ENCODE peak calls at places on chromosomes 2 and 18, in five cellular contexts. P is K562, G is HepG2, J is A549, S is IMR-90. D is an unnamed sample.

GRCh38 chr2:190119948-190120347 is 57.4 kb upstream of the MSTN start:
- DNase-seq in J (no peak), G (no peak), S (no peak), P (no peak), D (no peak)

GRCh38 chr2:164920430-164920829 is 34.9 kb downstream of the SLC38A11 start:
- DNase-seq in S (peak), P (no peak), J (peak), G (peak), D (no peak)

GRCh38 chr2:190781604-190782198 is 98.9 kb upstream of the GLS start:
- DNase-seq in J (peak), P (peak), G (peak), S (peak), D (peak)

GRCh38 chr2:169961911-169962310 is 134.7 kb downstream of the UBR3 start:
- DNase-seq in J (no peak), P (no peak), G (no peak), S (peak), D (no peak)

GRCh38 chr2:238643400-238643907 is 204.4 kb upstream of the TWIST2 start:
- DNase-seq in J (no peak), G (no peak), S (no peak), P (no peak), D (no peak)

GRCh38 chr2:40282428-40282827 is 169.5 kb downstream of the SLC8A1 start:
- DNase-seq in J (no peak), G (no peak), S (peak), P (no peak), D (peak)

GRCh38 chr18:10798727-10799435 is 273.1 kb downstream of the NAPG start:
- DNase-seq in G (peak), P (peak), S (peak), J (peak), D (no peak)

GRCh38 chr2:38600242-38600891 is 2.4 kb downstream of the HNRNPLL start:
- DNase-seq in S (no peak), G (peak), J (no peak), P (peak), D (no peak)

GRCh38 chr2:165877565-165878550 is 75.7 kb downstream of the TTC21B start:
- DNase-seq in S (peak), G (no peak), P (no peak), J (no peak), D (peak)

GRCh38 chr18:79687806-79688205 is 8.2 kb downstream of the CTDP1 start:
- DNase-seq in J (no peak), S (peak), G (no peak), P (no peak), D (no peak)

GRCh38 chr18:30512872-30513271 is 529.7 kb downstream of the DSC3 start:
- DNase-seq in G (no peak), J (no peak), S (no peak), P (no peak), D (no peak)

GRCh38 chr18:11984091-11984490 is 2.8 kb downstream of the IMPA2 start:
- DNase-seq in J (no peak), P (no peak), G (no peak), S (no peak), D (no peak)

GRCh38 chr2:95578529-95578928 is 13.3 kb upstream of the TRIM43 start:
- DNase-seq in S (no peak), G (no peak), J (no peak), P (no peak), D (no peak)

GRCh38 chr2:237882510-237883481 is 23.4 kb downstream of the RAMP1 start:
- DNase-seq in S (no peak), P (no peak), G (no peak), J (no peak), D (no peak)

GRCh38 chr2:6973895-6974545 is 56.8 kb downstream of the RNF144A start:
- DNase-seq in G (no peak), S (no peak), J (no peak), P (no peak), D (no peak)

GRCh38 chr2:120257522-120257921 is 4.9 kb downstream of the RALB start:
- DNase-seq in S (no peak), J (no peak), P (no peak), G (no peak), D (no peak)

GRCh38 chr2:84238907-84239306 is 220.2 kb downstream of the SUCLG1 start:
- DNase-seq in J (no peak), S (no peak), P (no peak), G (no peak), D (no peak)

GRCh38 chr18:58402247-58402646 is 226.6 kb downstream of the ALPK2 start:
- DNase-seq in S (no peak), P (no peak), G (peak), J (peak), D (no peak)

GRCh38 chr2:161004379-161004778 is 155.8 kb upstream of the TANK start:
- DNase-seq in S (peak), J (peak), P (no peak), G (no peak), D (no peak)

GRCh38 chr2:171487803-171488259 is 34.4 kb upstream of the CYBRD1 start:
- DNase-seq in S (no peak), J (no peak), G (no peak), P (no peak), D (no peak)

GRCh38 chr2:159091381-159091780 is 122.9 kb downstream of the TANC1 start:
- DNase-seq in P (no peak), J (no peak), G (no peak), S (peak), D (no peak)

GRCh38 chr18:48161911-48162698 is 231.6 kb upstream of the SMAD2 start:
- DNase-seq in G (no peak), P (no peak), S (no peak), J (peak), D (no peak)

GRCh38 chr2:61750624-61751023 is 103.2 kb downstream of the FAM161A start:
- DNase-seq in J (no peak), S (peak), G (no peak), P (no peak), D (no peak)

GRCh38 chr2:174325932-174326879 is 8.5 kb upstream of the SP9 start:
- DNase-seq in P (peak), G (no peak), S (peak), J (peak), D (no peak)

GRCh38 chr2:205681836-205682238 is 464 bp upstream of the NRP2 start:
- DNase-seq in J (no peak), G (no peak), P (no peak), S (no peak), D (no peak)

GRCh38 chr2:240632291-240632670 is 7.0 kb downstream of the GPR35 start:
- DNase-seq in P (no peak), J (no peak), G (no peak), S (no peak), D (no peak)

GRCh38 chr2:221572821-221573429 is 821 bp upstream of the EPHA4 start:
- DNase-seq in S (peak), J (peak), P (no peak), G (no peak), D (no peak)

GRCh38 chr2:120231974-120232635 is 8.9 kb upstream of the TMEM185B start:
- DNase-seq in P (peak), G (no peak), J (no peak), S (peak), D (peak)

GRCh38 chr2:240060977-240061591 is 7.8 kb upstream of the OR6B3 start:
- DNase-seq in S (peak), G (peak), P (peak), J (peak), D (no peak)

GRCh38 chr2:165313448-165313847 is 74.2 kb downstream of the SCN2A start:
- DNase-seq in G (no peak), P (no peak), S (no peak), J (no peak), D (no peak)

GRCh38 chr18:55300469-55301195 is 287.4 kb downstream of the TCF4 start:
- DNase-seq in P (peak), J (no peak), G (no peak), S (peak), D (no peak)

GRCh38 chr2:61470965-61471904 is at the start of gene USP34:
- DNase-seq in G (peak), P (peak), J (peak), S (peak), D (peak)

GRCh38 chr2:234275515-234275914 is 221.4 kb downstream of the ARL4C start:
- DNase-seq in P (no peak), S (no peak), G (no peak), J (no peak), D (no peak)

GRCh38 chr2:214019229-214019972 is 391.5 kb upstream of the VWC2L start:
- DNase-seq in S (peak), J (peak), P (no peak), G (no peak), D (no peak)

GRCh38 chr18:1090758-1091157 is 186.1 kb downstream of the ADCYAP1 start:
- DNase-seq in J (no peak), G (no peak), S (no peak), P (no peak), D (no peak)

GRCh38 chr18:1092228-1092627 is 187.6 kb downstream of the ADCYAP1 start:
- DNase-seq in G (peak), P (peak), S (no peak), J (no peak), D (no peak)

DNA sequence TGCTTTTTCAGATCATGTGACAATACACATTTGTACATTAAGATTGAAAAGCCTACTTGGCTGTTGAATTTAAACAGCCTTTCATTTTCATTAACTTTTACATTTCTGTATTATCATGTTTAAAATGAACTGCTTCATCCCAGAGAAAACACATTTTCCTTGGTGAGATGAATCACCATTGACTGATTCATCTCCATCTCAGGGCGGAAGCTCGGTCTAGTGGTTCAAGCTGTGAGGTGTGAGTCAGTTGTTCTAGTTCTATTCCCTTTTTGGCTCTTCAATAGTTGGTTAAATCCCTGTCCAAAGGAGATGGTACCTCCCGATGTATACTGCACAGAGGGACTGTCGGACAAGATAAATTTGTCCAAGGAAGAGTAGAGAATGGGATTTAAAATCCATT is 189.7 kb downstream of the ADCYAP1 start:
- DNase-seq in S (no peak), P (no peak), J (no peak), G (no peak), D (no peak)
- TF ChIP-seq BHLHE40 in S (no peak), P (no peak), J (no peak), G (no peak), D (no peak)

DNA sequence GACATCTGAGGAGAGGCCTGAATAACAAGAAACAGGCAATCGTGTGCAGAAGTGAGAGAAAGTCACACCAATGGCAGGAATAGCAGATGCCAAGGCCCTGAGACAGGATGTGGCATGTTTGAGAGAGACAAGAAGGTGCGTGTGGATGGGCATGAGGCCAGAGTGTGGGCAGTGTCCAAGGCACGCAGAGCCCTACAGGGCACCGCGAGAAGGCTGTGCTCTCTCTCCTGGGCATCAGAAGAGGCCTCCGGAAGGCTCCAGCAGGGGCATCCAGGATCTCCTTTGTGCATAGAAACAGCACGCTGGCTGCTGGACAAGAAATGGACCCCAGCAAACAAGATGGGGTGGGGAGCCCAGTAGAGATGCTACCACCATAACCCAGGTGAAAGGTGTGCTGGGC is 239.0 kb upstream of the RAB6C start:
- DNase-seq in J (no peak), S (no peak), G (no peak), P (no peak), D (no peak)
- TF ChIP-seq RAD21 in J (no peak), S (no peak), G (no peak), P (no peak), D (no peak)

GRCh38 chr2:102657770-102658169 is 38.4 kb downstream of the SLC9A2 start:
- DNase-seq in S (no peak), P (no peak), J (peak), G (no peak), D (no peak)
- TF ChIP-seq BHLHE40 in S (no peak), P (no peak), J (no peak), G (no peak), D (no peak)

DNA sequence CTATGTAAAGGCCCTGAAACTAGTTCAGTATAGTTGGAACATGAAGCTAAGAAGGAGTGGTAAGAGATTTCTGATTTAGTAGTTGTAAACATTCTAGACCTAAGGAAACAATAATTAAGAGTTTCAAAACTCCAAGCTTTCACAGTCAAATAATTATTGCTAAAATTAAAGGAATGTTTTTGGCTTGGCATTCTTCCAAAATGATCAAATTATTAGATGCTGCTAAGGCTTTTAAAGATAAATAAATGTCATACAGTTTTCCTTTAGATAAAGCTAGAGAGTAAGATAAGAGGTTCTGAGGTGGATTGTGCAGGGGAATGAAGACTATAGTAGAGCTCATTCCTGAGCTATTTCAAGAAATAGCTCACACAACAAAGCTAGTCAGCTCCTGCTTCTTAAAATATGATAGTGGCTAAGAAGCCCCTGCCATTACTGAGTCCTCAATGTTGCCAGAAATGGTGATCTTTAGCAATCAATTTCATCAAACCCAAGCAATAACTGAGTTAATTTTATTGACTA is 45.3 kb downstream of the ZC3H15 start:
- DNase-seq in S (no peak), J (no peak), G (no peak), P (no peak), D (no peak)
- TF ChIP-seq RAD21 in S (no peak), J (no peak), G (no peak), P (no peak), D (no peak)

DNA sequence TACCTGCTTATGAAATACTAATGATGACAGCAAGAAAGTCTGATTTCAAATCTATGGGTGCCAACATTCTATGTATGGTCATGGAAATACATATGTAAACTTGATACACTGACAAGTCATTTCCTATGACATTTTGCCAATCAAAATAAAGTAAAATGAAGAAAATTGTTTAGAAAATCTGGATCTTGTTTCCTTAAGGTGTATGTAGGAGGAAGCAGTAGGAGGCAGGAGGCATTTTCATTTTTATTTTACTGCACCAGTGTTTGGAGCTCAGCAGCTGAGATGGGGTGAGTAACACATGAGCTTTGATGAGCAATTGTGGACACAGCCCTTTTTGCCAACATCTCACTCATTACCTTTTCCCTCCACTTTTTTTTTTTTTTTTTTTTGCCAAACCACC is 167.0 kb downstream of the AFF3 start:
- DNase-seq in S (peak), P (no peak), G (no peak), J (no peak), D (no peak)
- TF ChIP-seq BHLHE40 in S (no peak), P (no peak), G (no peak), J (no peak), D (no peak)

GRCh38 chr18:926946-927345 is 22.3 kb downstream of the ADCYAP1 start:
- DNase-seq in P (no peak), G (no peak), S (no peak), J (no peak), D (no peak)
- TF ChIP-seq RAD21 in P (no peak), G (no peak), S (no peak), J (no peak), D (no peak)

GRCh38 chr18:50559750-50560680 is at the start of gene MAPK4:
- DNase-seq in G (no peak), S (no peak), P (peak), J (no peak), D (no peak)
- TF ChIP-seq BHLHE40 in G (no peak), S (no peak), P (no peak), J (no peak), D (no peak)

DNA sequence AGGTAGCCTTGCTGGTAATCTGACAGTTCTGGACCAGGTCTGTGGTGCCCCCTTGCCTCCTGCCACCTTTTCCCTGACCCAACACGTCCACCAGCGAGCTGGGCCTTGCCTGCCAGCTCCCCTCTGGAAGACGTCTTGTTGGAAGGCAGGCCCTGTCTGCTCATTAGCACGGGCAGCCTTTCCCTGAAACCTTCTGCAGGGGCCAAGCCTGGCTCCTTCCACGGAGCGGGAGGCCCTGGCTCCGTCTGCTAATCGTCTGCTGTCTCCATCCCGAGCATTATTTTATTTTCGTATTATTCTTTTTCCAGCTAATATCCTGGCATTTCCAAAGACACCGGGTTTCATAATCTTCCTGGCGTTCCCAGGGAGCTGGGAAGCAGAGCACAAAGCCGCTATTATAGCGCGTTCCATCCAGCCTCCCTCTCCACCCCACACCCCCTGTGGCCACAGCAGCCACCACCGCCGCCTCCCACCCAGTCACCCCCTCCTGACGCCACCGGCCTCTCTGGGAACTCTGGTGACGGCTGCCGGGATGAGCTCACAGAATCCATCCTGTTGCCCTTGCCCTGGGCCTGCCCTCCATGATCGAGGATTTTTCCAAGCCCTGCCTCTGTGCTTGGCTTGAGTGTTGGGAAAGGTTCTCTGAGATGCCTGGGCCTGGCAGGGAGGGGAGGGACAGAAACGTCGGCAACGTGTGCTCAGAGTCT is 125.5 kb downstream of the DYSF start:
- DNase-seq in G (no peak), P (no peak), J (no peak), S (peak), D (no peak)
- TF ChIP-seq RAD21 in G (no peak), P (no peak), J (no peak), S (no peak), D (no peak)

GRCh38 chr18:6605115-6605869 is 124.2 kb upstream of the ARHGAP28 start:
- DNase-seq in P (no peak), J (no peak), S (peak), G (no peak), D (no peak)
- TF ChIP-seq BHLHE40 in P (no peak), J (no peak), S (no peak), G (no peak), D (no peak)

GRCh38 chr2:143682643-143683042 is 553.4 kb downstream of the ARHGAP15 start:
- DNase-seq in P (no peak), G (no peak), J (no peak), S (no peak), D (no peak)
- TF ChIP-seq RAD21 in P (no peak), G (no peak), J (no peak), S (no peak), D (no peak)